ENCODE peak calls at places on chromosomes 11 and 22, in ten cellular contexts. I is stimulated activated naive CD4-positive, alpha-beta T cell treated with Interleukin-2 at 50 U/mL for 16 hours; H is GM12891; S is natural killer cell; D is posterior cingulate gyrus; M is GM12865; L is stimulated activated CD8-positive, alpha-beta memory T cell treated with anti-CD3 and anti-CD28 coated beads, Interleukin-7, amount 100 ng/mL, for 48 hours; W is stimulated activated CD4-positive, alpha-beta T cell treated with anti-CD3 and anti-CD28 coated beads, Interleukin-15, amount 100 ng/mL, for 1 hour; C is CD8-positive, alpha-beta memory T cell; E is A172. T is an unnamed sample.

GRCh38 chr11:35029979-35030378 is 109.0 kb upstream of the CD44 start:
- DNase-seq in I (peak), H (no peak), S (no peak), D (no peak), M (peak), L (no peak), W (no peak), C (no peak), E (peak), T (no peak)

GRCh38 chr22:22748756-22749155 is 104.3 kb downstream of the GGTLC2 start:
- DNase-seq in I (no peak), H (no peak), S (no peak), D (no peak), M (no peak), L (no peak), W (no peak), C (no peak), E (no peak), T (no peak)

GRCh38 chr11:75328426-75329277 is 22.8 kb downstream of the ARRB1 start:
- DNase-seq in I (peak), H (no peak), S (peak), D (peak), M (peak), L (no peak), W (peak), C (peak), E (peak), T (peak)

GRCh38 chr11:3641701-3642070 is at the start of gene ART5:
- DNase-seq in I (no peak), H (no peak), S (no peak), D (no peak), M (no peak), L (no peak), W (no peak), C (no peak), E (no peak), T (no peak)

GRCh38 chr11:33735426-33736147 is 636 bp downstream of the CD59 start:
- DNase-seq in I (peak), H (peak), S (peak), D (peak), M (peak), L (no peak), W (no peak), C (peak), E (peak), T (peak)

GRCh38 chr11:84691830-84692229 is 935.3 kb downstream of the DLG2 start:
- DNase-seq in I (no peak), H (no peak), S (no peak), D (no peak), M (no peak), L (no peak), W (no peak), C (no peak), E (no peak), T (no peak)

GRCh38 chr11:93736129-93736528 is 5.2 kb downstream of the TAF1D start:
- DNase-seq in I (no peak), H (no peak), S (no peak), D (no peak), M (no peak), L (no peak), W (no peak), C (no peak), E (no peak), T (no peak)

GRCh38 chr11:75468534-75469340 is 35.7 kb upstream of the KLHL35 start:
- DNase-seq in I (no peak), H (no peak), S (no peak), D (no peak), M (no peak), L (no peak), W (no peak), C (no peak), E (peak), T (no peak)

GRCh38 chr11:72045849-72046248 is 34.5 kb downstream of the NUMA1 start:
- DNase-seq in I (no peak), H (no peak), S (no peak), D (no peak), M (no peak), L (no peak), W (no peak), C (no peak), E (no peak), T (no peak)

GRCh38 chr11:57460017-57460755 is at the start of gene RTN4RL2:
- DNase-seq in I (peak), H (peak), S (peak), D (no peak), M (peak), L (no peak), W (no peak), C (no peak), E (peak), T (peak)

GRCh38 chr11:93054279-93054678 is 84.8 kb downstream of the MTNR1B start:
- DNase-seq in I (no peak), H (no peak), S (no peak), D (no peak), M (no peak), L (no peak), W (no peak), C (no peak), E (no peak), T (no peak)

T was measured in DMS53.